ENCODE peak calls at places on chromosome 11, in seven cellular contexts. M is HFFc6; L is tibial artery; A is activated CD4-positive, alpha-beta T cell treated with anti-CD3 and anti-CD28 coated beads, Interleukin-2, amount 50 U/mL, for 48 hours; D is GOT3; R is fibroblast of mammary gland; P is NCI-H1930. V is an unnamed sample.

GRCh38 chr11:68106165-68106940 is 14.8 kb downstream of the CHKA start:
- DNase-seq in M (no peak), L (no peak), A (no peak), D (no peak), R (no peak), P (no peak), V (no peak)

GRCh38 chr11:27076121-27076589 is 35.5 kb downstream of the BBOX1 start:
- DNase-seq in M (no peak), L (peak), A (no peak), D (no peak), R (no peak), P (no peak), V (no peak)

GRCh38 chr11:125315088-125315740 is 150.7 kb downstream of the PKNOX2 start:
- DNase-seq in M (no peak), L (no peak), A (no peak), D (no peak), R (no peak), P (no peak), V (peak)

GRCh38 chr11:47104337-47104950 is 72.2 kb downstream of the ARFGAP2 start:
- DNase-seq in M (peak), L (no peak), A (no peak), D (no peak), R (no peak), P (no peak), V (no peak)

GRCh38 chr11:66317766-66318575 is 1.1 kb upstream of the CD248 start:
- DNase-seq in M (peak), L (no peak), A (no peak), D (peak), R (peak), P (no peak), V (peak)

GRCh38 chr11:13038366-13038765 is 29.2 kb downstream of the RASSF10 start:
- DNase-seq in M (no peak), L (no peak), A (no peak), D (no peak), R (peak), P (no peak), V (no peak)

GRCh38 chr11:15248749-15249148 is 134.0 kb downstream of the INSC start:
- DNase-seq in M (no peak), L (no peak), A (no peak), D (no peak), R (no peak), P (no peak), V (no peak)

GRCh38 chr11:71164621-71165020 is 87.8 kb downstream of the SHANK2 start:
- DNase-seq in M (no peak), L (no peak), A (no peak), D (no peak), R (no peak), P (no peak), V (no peak)

GRCh38 chr11:48141475-48142100 is 75.0 kb upstream of the OR4B1 start:
- DNase-seq in M (peak), L (no peak), A (no peak), D (no peak), R (peak), P (no peak), V (no peak)

GRCh38 chr11:18013790-18014507 is 1.1 kb upstream of the SERGEF start:
- DNase-seq in M (no peak), L (no peak), A (no peak), D (no peak), R (no peak), P (no peak), V (no peak)

GRCh38 chr11:46294365-46295309 is 17.2 kb downstream of the CREB3L1 start:
- DNase-seq in M (peak), L (no peak), A (no peak), D (peak), R (peak), P (no peak), V (no peak)

GRCh38 chr11:117900720-117901440 is 24.4 kb upstream of the FXYD6 start:
- DNase-seq in M (no peak), L (peak), A (no peak), D (no peak), R (no peak), P (no peak), V (no peak)

GRCh38 chr11:1857064-1857463 is 4.2 kb downstream of the LSP1 start:
- DNase-seq in M (no peak), L (no peak), A (no peak), D (no peak), R (no peak), P (no peak), V (no peak)

GRCh38 chr11:66221726-66222236 is 46.7 kb upstream of the RAB1B start:
- DNase-seq in M (no peak), L (peak), A (peak), D (no peak), R (peak), P (no peak), V (no peak)

GRCh38 chr11:7826316-7826715 is 29.6 kb upstream of the OR5P2 start:
- DNase-seq in M (no peak), L (no peak), A (no peak), D (no peak), R (no peak), P (no peak), V (no peak)

GRCh38 chr11:61627831-61628753 is 47.2 kb upstream of the SYT7 start:
- DNase-seq in M (peak), L (no peak), A (peak), D (no peak), R (peak), P (peak), V (no peak)

GRCh38 chr11:114746013-114746412 is 67.7 kb downstream of the NXPE2 start:
- DNase-seq in M (no peak), L (no peak), A (no peak), D (no peak), R (no peak), P (no peak), V (no peak)

GRCh38 chr11:3086671-3087150 is 29.5 kb upstream of the CARS1 start:
- DNase-seq in M (no peak), L (no peak), A (no peak), D (no peak), R (no peak), P (no peak), V (no peak)

GRCh38 chr11:69842746-69843528 is 23.7 kb upstream of the FGF3 start:
- DNase-seq in M (no peak), L (peak), A (no peak), D (no peak), R (no peak), P (no peak), V (no peak)

GRCh38 chr11:35151896-35152295 is 12.9 kb downstream of the CD44 start:
- DNase-seq in M (no peak), L (no peak), A (no peak), D (no peak), R (no peak), P (no peak), V (no peak)

GRCh38 chr11:117220568-117220967 is 11.3 kb downstream of the PCSK7 start:
- DNase-seq in M (no peak), L (peak), A (no peak), D (no peak), R (no peak), P (no peak), V (no peak)

GRCh38 chr11:17791144-17791543 is 56.6 kb downstream of the KCNC1 start:
- DNase-seq in M (peak), L (no peak), A (no peak), D (no peak), R (no peak), P (no peak), V (no peak)

GRCh38 chr11:4105916-4106315 is 11.3 kb downstream of the RRM1 start:
- DNase-seq in M (no peak), L (no peak), A (no peak), D (no peak), R (no peak), P (no peak), V (no peak)

GRCh38 chr11:107018274-107018901 is at the start of gene GUCY1A2:
- DNase-seq in M (no peak), L (no peak), A (no peak), D (no peak), R (no peak), P (peak), V (no peak)

GRCh38 chr11:119374632-119375394 is 6.7 kb downstream of the USP2 start:
- DNase-seq in M (peak), L (peak), A (no peak), D (no peak), R (no peak), P (no peak), V (no peak)

GRCh38 chr11:82988936-82989627 is 82.6 kb downstream of the RAB30 start:
- DNase-seq in M (no peak), L (no peak), A (no peak), D (no peak), R (no peak), P (peak), V (no peak)

GRCh38 chr11:69822676-69823494 is 3.7 kb upstream of the FGF3 start:
- DNase-seq in M (no peak), L (no peak), A (no peak), D (no peak), R (no peak), P (no peak), V (no peak)

GRCh38 chr11:97764605-97765004 is 1256.1 kb upstream of the CNTN5 start:
- DNase-seq in M (no peak), L (no peak), A (no peak), D (no peak), R (no peak), P (no peak), V (no peak)

GRCh38 chr11:130201026-130201425 is 41.4 kb downstream of the ST14 start:
- DNase-seq in M (no peak), L (no peak), A (no peak), D (no peak), R (no peak), P (no peak), V (no peak)

GRCh38 chr11:111823629-111824028 is 47.8 kb downstream of the ALG9 start:
- DNase-seq in M (no peak), L (no peak), A (no peak), D (no peak), R (no peak), P (no peak), V (no peak)

GRCh38 chr11:104402812-104403521 is 239.0 kb upstream of the PDGFD start:
- DNase-seq in M (no peak), L (no peak), A (no peak), D (no peak), R (no peak), P (no peak), V (no peak)

GRCh38 chr11:130214861-130215530 is 55.4 kb downstream of the ST14 start:
- DNase-seq in M (no peak), L (no peak), A (no peak), D (no peak), R (no peak), P (no peak), V (no peak)

GRCh38 chr11:94567181-94567670 is at the start of gene PIWIL4:
- DNase-seq in M (no peak), L (no peak), A (no peak), D (no peak), R (no peak), P (no peak), V (no peak)

GRCh38 chr11:65646921-65647701 is 9.2 kb downstream of the SIPA1 start:
- DNase-seq in M (no peak), L (peak), A (no peak), D (no peak), R (peak), P (peak), V (no peak)

GRCh38 chr11:32279672-32280071 is 155.7 kb downstream of the WT1 start:
- DNase-seq in M (no peak), L (no peak), A (no peak), D (no peak), R (no peak), P (no peak), V (no peak)

V was measured in brain pericyte.